ENCODE peak calls at places on chromosomes 7 and 10, in six cellular contexts. A, N, I, X, H and Z are unnamed samples.

GRCh38 chr7:72244826-72245398 is 167.2 kb downstream of the CALN1 start:
- DNase-seq in N (no peak), X (no peak), A (no peak), I (no peak), H (no peak), Z (no peak)

GRCh38 chr7:37149019-37149814 is 299.4 kb downstream of the ELMO1 start:
- DNase-seq in I (no peak), N (no peak), A (no peak), X (no peak), H (no peak), Z (no peak)

GRCh38 chr7:43625453-43625852 is 42.5 kb downstream of the STK17A start:
- DNase-seq in N (no peak), X (no peak), A (no peak), I (no peak), H (peak), Z (no peak)

GRCh38 chr7:155166673-155167370 is 96.7 kb downstream of the HTR5A start:
- DNase-seq in X (peak), H (no peak), A (no peak), I (no peak), N (no peak), Z (peak)

GRCh38 chr7:30225863-30226361 is 58.5 kb upstream of the ZNRF2 start:
- DNase-seq in I (no peak), H (no peak), N (no peak), A (peak), X (peak), Z (peak)

GRCh38 chr10:15374156-15374555 is 3.1 kb upstream of the FAM171A1 start:
- DNase-seq in H (no peak), N (no peak), I (no peak), A (no peak), X (no peak), Z (no peak)

GRCh38 chr10:120423350-120424197 is 33.5 kb upstream of the PLPP4 start:
- DNase-seq in H (no peak), A (peak), X (peak), N (peak), I (peak), Z (peak)

GRCh38 chr10:19572056-19572455 is 244.2 kb upstream of the PLXDC2 start:
- DNase-seq in X (no peak), I (no peak), H (no peak), N (no peak), A (no peak), Z (no peak)

GRCh38 chr7:112449353-112449752 is 907 bp upstream of the IFRD1 start:
- DNase-seq in X (peak), A (no peak), I (no peak), H (peak), N (no peak), Z (peak)

GRCh38 chr10:6401562-6402348 is 178.3 kb downstream of the PRKCQ start:
- DNase-seq in I (peak), N (peak), A (peak), H (peak), X (peak), Z (peak)

GRCh38 chr7:102306916-102307677 is 20.4 kb downstream of the SH2B2 start:
- DNase-seq in A (no peak), I (peak), X (peak), N (no peak), H (no peak), Z (peak)